ENCODE peak calls at places on chromosomes 16 and 17, in six cellular contexts. Q is adrenal gland, P is heart left ventricle, S is esophagus squamous epithelium, G is lower leg skin, A is kidney epithelial cell. M is an unnamed sample.

GRCh38 chr17:69320210-69320907 is 6.6 kb downstream of the ABCA5 start:
- DNase-seq in G (no peak), A (no peak), P (no peak), S (no peak), Q (no peak), M (no peak)

GRCh38 chr17:78891406-78892061 is 11.5 kb downstream of the CEP295NL start:
- DNase-seq in Q (no peak), A (no peak), G (no peak), P (no peak), S (no peak), M (no peak)

GRCh38 chr17:45388604-45389325 is 43.9 kb downstream of the ARHGAP27 start:
- DNase-seq in Q (no peak), P (no peak), A (no peak), S (no peak), G (no peak), M (no peak)

GRCh38 chr17:35752945-35753764 is at the start of gene GAS2L2:
- DNase-seq in S (no peak), Q (no peak), P (peak), A (no peak), G (no peak), M (no peak)

GRCh38 chr16:88013091-88013609 is 61.9 kb downstream of the BANP start:
- DNase-seq in Q (no peak), G (no peak), S (no peak), P (no peak), A (peak), M (no peak)

GRCh38 chr17:55426851-55427586 is 5.4 kb upstream of the MMD start:
- DNase-seq in G (no peak), P (no peak), S (no peak), Q (no peak), A (no peak), M (no peak)

GRCh38 chr17:17749025-17749772 is 67.9 kb downstream of the RAI1 start:
- DNase-seq in P (no peak), S (no peak), G (no peak), Q (no peak), A (no peak), M (no peak)

GRCh38 chr16:53258809-53259208 is 175.5 kb upstream of the RBL2 start:
- DNase-seq in G (no peak), S (no peak), A (no peak), Q (no peak), P (no peak), M (no peak)

GRCh38 chr16:12160815-12161550 is 184.4 kb downstream of the SNX29 start:
- DNase-seq in S (no peak), P (no peak), Q (no peak), G (no peak), A (no peak), M (no peak)

GRCh38 chr16:88731699-88732098 is 25.4 kb downstream of the CTU2 start:
- DNase-seq in Q (no peak), P (no peak), G (no peak), A (no peak), S (peak), M (no peak)

GRCh38 chr16:29116980-29117379 is 132.1 kb downstream of the LAT start:
- DNase-seq in P (no peak), S (no peak), G (no peak), A (no peak), Q (no peak), M (no peak)

GRCh38 chr17:69597898-69598692 is 183.6 kb downstream of the MAP2K6 start:
- DNase-seq in G (no peak), S (no peak), P (no peak), Q (no peak), A (peak), M (no peak)

GRCh38 chr17:59221159-59221847 is 992 bp downstream of the GDPD1 start:
- DNase-seq in S (no peak), Q (no peak), A (no peak), G (no peak), P (peak), M (no peak)

GRCh38 chr17:1630662-1631061 is 2.0 kb upstream of the SLC43A2 start:
- DNase-seq in Q (no peak), P (no peak), S (no peak), G (no peak), A (no peak), M (no peak)

GRCh38 chr17:42386784-42387183 is 1.5 kb downstream of the STAT3 start:
- DNase-seq in Q (no peak), P (no peak), S (no peak), G (no peak), A (no peak), M (no peak)

GRCh38 chr16:75943705-75944514 is 217.6 kb upstream of the CPHXL start:
- DNase-seq in G (no peak), S (no peak), A (no peak), Q (no peak), P (no peak), M (no peak)

GRCh38 chr16:82043680-82044584 is 8.9 kb downstream of the HSD17B2 start:
- DNase-seq in P (no peak), Q (no peak), A (peak), S (no peak), G (no peak), M (peak)

GRCh38 chr16:78504391-78504945 is 405.0 kb downstream of the WWOX start:
- DNase-seq in S (no peak), Q (no peak), G (peak), P (peak), A (no peak), M (no peak)

GRCh38 chr17:21240375-21241055 is 12.7 kb downstream of the NATD1 start:
- DNase-seq in P (no peak), Q (no peak), G (no peak), A (peak), S (no peak), M (no peak)

GRCh38 chr16:12489362-12489761 is 314.3 kb downstream of the CPPED1 start:
- DNase-seq in S (no peak), A (no peak), G (no peak), Q (no peak), P (no peak), M (no peak)

GRCh38 chr16:66036162-66036561 is 330.3 kb upstream of the CDH5 start:
- DNase-seq in A (no peak), Q (no peak), G (no peak), P (peak), S (no peak), M (no peak)

GRCh38 chr17:29711588-29712385 is 89.1 kb upstream of the CORO6 start:
- DNase-seq in G (no peak), S (no peak), Q (no peak), A (no peak), P (no peak), M (no peak)
- TF ChIP-seq CTCF in G (no peak), S (no peak), Q (no peak), A (no peak), P (no peak), M (no peak)

GRCh38 chr17:37194208-37194607 is 181.6 kb upstream of the C17orf78 start:
- DNase-seq in A (no peak), G (no peak), Q (no peak), P (no peak), S (no peak), M (no peak)
- TF ChIP-seq CTCF in A (no peak), G (no peak), Q (no peak), P (no peak), S (no peak), M (no peak)

GRCh38 chr17:76051071-76051467 is 21.2 kb downstream of the SRP68 start:
- DNase-seq in S (no peak), Q (no peak), A (peak), G (no peak), P (no peak), M (no peak)
- TF ChIP-seq CTCF in S (no peak), Q (no peak), A (no peak), G (no peak), P (no peak), M (no peak)

GRCh38 chr16:85286970-85287814 is 174.9 kb upstream of the CIBAR2 start:
- DNase-seq in G (peak), P (peak), S (no peak), A (no peak), Q (peak), M (no peak)
- TF ChIP-seq CTCF in G (no peak), P (no peak), S (no peak), A (no peak), Q (peak), M (no peak)

DNA sequence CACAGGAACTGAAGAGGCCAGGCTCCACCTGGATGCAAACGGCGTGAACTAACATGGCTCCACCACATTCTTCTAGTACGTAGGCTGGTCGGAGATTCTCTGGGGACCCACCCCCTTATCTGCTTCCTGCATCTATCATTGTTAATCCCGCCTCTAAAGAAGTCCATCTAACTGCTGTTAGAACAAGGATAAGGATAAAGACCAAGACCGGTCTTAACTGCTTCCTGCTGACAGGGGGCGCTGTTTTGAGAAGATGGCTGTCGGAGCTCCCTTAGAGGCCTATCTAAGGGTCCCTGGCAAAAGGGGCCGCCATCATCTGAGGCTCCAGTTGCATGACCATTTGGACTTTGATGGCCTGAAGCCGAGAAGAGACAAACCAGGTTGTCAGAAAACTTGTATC is 25.8 kb upstream of the TNFSF12 start:
- DNase-seq in Q (no peak), A (no peak), G (no peak), S (no peak), P (peak), M (no peak)
- TF ChIP-seq CTCF in Q (peak), A (peak), G (no peak), S (no peak), P (peak), M (peak)

GRCh38 chr16:51988977-51989376 is 558.0 kb downstream of the TOX3 start:
- DNase-seq in G (no peak), S (no peak), Q (no peak), A (no peak), P (no peak), M (no peak)

GRCh38 chr16:51987519-51987918 is 559.4 kb downstream of the TOX3 start:
- DNase-seq in P (no peak), Q (no peak), G (no peak), A (no peak), S (no peak), M (no peak)

GRCh38 chr16:51984395-51984794 is 562.5 kb downstream of the TOX3 start:
- DNase-seq in A (no peak), S (no peak), Q (no peak), P (no peak), G (no peak), M (no peak)

GRCh38 chr16:51981725-51982124 is 565.2 kb downstream of the TOX3 start:
- DNase-seq in S (no peak), G (no peak), A (no peak), P (no peak), Q (peak), M (no peak)

GRCh38 chr16:51982715-51983680 is 563.9 kb downstream of the TOX3 start:
- DNase-seq in P (no peak), G (no peak), S (no peak), A (peak), Q (peak), M (peak)
- TF ChIP-seq CTCF in P (peak), G (no peak), S (peak), A (peak), Q (peak), M (peak)

DNA sequence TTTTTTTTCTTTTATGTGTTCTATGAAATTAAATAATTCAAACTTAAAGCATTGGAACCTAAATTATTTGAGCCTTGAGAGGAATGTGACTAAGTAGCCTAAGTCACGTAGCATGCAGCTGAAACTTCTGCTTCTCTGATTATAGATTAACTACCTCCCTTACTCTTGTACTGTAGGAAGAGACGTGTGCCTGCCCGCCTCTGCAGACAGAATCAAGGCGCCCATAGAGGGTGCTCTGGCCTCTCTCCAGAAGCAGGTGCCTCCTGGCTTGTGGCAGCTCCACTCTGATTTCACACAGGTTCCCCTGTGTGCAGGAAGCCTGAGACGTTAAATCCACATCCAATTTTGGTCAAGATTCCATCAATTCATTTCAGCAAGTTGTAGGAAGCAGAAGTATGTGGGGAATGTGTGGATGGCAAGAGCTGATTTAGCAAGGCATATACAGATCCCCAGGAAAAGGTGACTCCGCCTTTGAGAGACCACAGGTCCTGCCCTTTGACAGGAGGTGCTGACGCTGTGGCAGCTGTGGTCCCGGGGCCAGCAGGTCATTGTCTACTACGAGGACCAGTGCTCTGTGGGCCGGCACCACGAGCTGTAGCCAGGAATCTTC is 1418.8 kb downstream of the CDH11 start:
- DNase-seq in P (no peak), A (peak), Q (no peak), S (no peak), G (no peak), M (no peak)
- TF ChIP-seq CTCF in P (no peak), A (peak), Q (no peak), S (no peak), G (no peak), M (no peak)